ENCODE peak calls at places on chromosomes 11 and 22, in four cellular contexts. One of them, this sample, is unnamed.

GRCh38 chr11:117901601-117902000 is 25.1 kb upstream of the FXYD6 start:
- DNase-seq in H9: no peak
- DNase-seq in neuronal stem cell: no peak
- DNase-seq in mesenchymal stem cell: no peak
- DNase-seq in this sample: no peak

GRCh38 chr11:69260622-69261021 is 33.3 kb upstream of the MYEOV start:
- DNase-seq in neuronal stem cell: no peak
- DNase-seq in H9: no peak
- DNase-seq in mesenchymal stem cell: peak; percentile 18
- DNase-seq in this sample: no peak

GRCh38 chr11:113104390-113105251 is 143.4 kb downstream of the NCAM1 start:
- DNase-seq in H9: no peak
- DNase-seq in neuronal stem cell: no peak
- DNase-seq in mesenchymal stem cell: no peak
- DNase-seq in this sample: no peak

GRCh38 chr11:111310088-111310487 is 11.7 kb downstream of the POU2AF3 start:
- DNase-seq in H9: no peak
- DNase-seq in mesenchymal stem cell: no peak
- DNase-seq in neuronal stem cell: no peak
- DNase-seq in this sample: no peak

GRCh38 chr11:117595440-117595839 is 201.6 kb downstream of the DSCAML1 start:
- DNase-seq in H9: no peak
- DNase-seq in mesenchymal stem cell: no peak
- DNase-seq in neuronal stem cell: no peak
- DNase-seq in this sample: no peak

GRCh38 chr11:1226981-1227550 is 4.2 kb downstream of the MUC5B start:
- DNase-seq in mesenchymal stem cell: no peak
- DNase-seq in neuronal stem cell: no peak
- DNase-seq in H9: peak; percentile 65
- DNase-seq in this sample: no peak

GRCh38 chr11:43503417-43503816 is 144.7 kb downstream of the TTC17 start:
- DNase-seq in mesenchymal stem cell: no peak
- DNase-seq in H9: no peak
- DNase-seq in neuronal stem cell: no peak
- DNase-seq in this sample: no peak

GRCh38 chr11:110295487-110296225 is 758 bp downstream of the RDX start:
- DNase-seq in neuronal stem cell: peak; percentile 55
- DNase-seq in mesenchymal stem cell: peak; percentile 68
- DNase-seq in H9: peak; percentile 57
- DNase-seq in this sample: peak; percentile 10

GRCh38 chr11:47125083-47125482 is 51.6 kb downstream of the ARFGAP2 start:
- DNase-seq in mesenchymal stem cell: no peak
- DNase-seq in H9: no peak
- DNase-seq in neuronal stem cell: no peak
- DNase-seq in this sample: no peak
- H2BK12ac ChIP-seq in mesenchymal stem cell: no peak overlapping the region
- H2BK12ac ChIP-seq in H9: no peak overlapping the region
- H2BK12ac ChIP-seq in neuronal stem cell: no peak overlapping the region
- H2BK12ac ChIP-seq in this sample: no peak overlapping the region

GRCh38 chr22:48376936-48377335 is 1450.7 kb downstream of the BRD1 start:
- DNase-seq in neuronal stem cell: no peak
- DNase-seq in mesenchymal stem cell: no peak
- DNase-seq in H9: no peak
- DNase-seq in this sample: no peak
- H2BK12ac ChIP-seq in neuronal stem cell: no peak overlapping the region
- H2BK12ac ChIP-seq in mesenchymal stem cell: no peak overlapping the region
- H2BK12ac ChIP-seq in H9: no peak overlapping the region
- H2BK12ac ChIP-seq in this sample: no peak overlapping the region

GRCh38 chr22:42330170-42330569 is 59.7 kb upstream of the TCF20 start:
- DNase-seq in neuronal stem cell: no peak
- DNase-seq in mesenchymal stem cell: no peak
- DNase-seq in H9: no peak
- DNase-seq in this sample: no peak
- H2BK12ac ChIP-seq in neuronal stem cell: no peak overlapping the region
- H2BK12ac ChIP-seq in mesenchymal stem cell: no peak overlapping the region
- H2BK12ac ChIP-seq in H9: no peak overlapping the region
- H2BK12ac ChIP-seq in this sample: no peak overlapping the region

GRCh38 chr22:49528420-49528720 is 299.3 kb downstream of the BRD1 start:
- DNase-seq in neuronal stem cell: no peak
- DNase-seq in H9: no peak
- DNase-seq in mesenchymal stem cell: no peak
- DNase-seq in this sample: no peak
- H2BK12ac ChIP-seq in neuronal stem cell: no peak overlapping the region
- H2BK12ac ChIP-seq in H9: no peak overlapping the region
- H2BK12ac ChIP-seq in mesenchymal stem cell: no peak overlapping the region
- H2BK12ac ChIP-seq in this sample: no peak overlapping the region

GRCh38 chr11:108614086-108614485 is 20.5 kb upstream of the EXPH5 start:
- DNase-seq in H9: no peak
- DNase-seq in neuronal stem cell: no peak
- DNase-seq in mesenchymal stem cell: no peak
- DNase-seq in this sample: no peak

GRCh38 chr11:108617055-108617454 is 23.5 kb upstream of the EXPH5 start:
- DNase-seq in H9: no peak
- DNase-seq in neuronal stem cell: no peak
- DNase-seq in mesenchymal stem cell: no peak
- DNase-seq in this sample: no peak

GRCh38 chr11:108620958-108621772 is 27.6 kb upstream of the EXPH5 start:
- DNase-seq in mesenchymal stem cell: peak; percentile 24
- DNase-seq in H9: no peak
- DNase-seq in neuronal stem cell: no peak
- DNase-seq in this sample: no peak

GRCh38 chr11:108616549-108616948 is 23.0 kb upstream of the EXPH5 start:
- DNase-seq in mesenchymal stem cell: peak; percentile 60
- DNase-seq in neuronal stem cell: no peak
- DNase-seq in H9: no peak
- DNase-seq in this sample: peak; percentile 96

DNA sequence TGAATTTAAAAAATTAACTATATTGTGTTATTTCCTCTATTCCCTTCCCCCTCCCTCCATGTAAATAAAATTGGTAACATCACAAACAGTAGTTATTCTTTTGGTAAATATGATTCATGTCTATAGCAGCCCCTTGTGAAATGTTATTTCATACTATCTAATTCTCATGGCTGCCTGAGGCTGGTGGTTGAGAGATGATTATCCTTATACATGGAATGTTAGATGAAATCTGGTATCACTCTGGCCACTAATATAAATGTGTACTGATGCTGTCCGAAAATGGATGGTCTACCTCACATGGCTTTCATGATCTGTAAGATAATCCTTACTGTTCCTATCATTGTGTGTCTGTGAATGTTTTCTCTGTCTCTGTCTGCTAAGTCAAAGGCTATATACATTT is 25.0 kb upstream of the EXPH5 start:
- DNase-seq in H9: no peak
- DNase-seq in neuronal stem cell: no peak
- DNase-seq in mesenchymal stem cell: no peak
- DNase-seq in this sample: peak; percentile 87
- H2BK12ac ChIP-seq in H9: no peak overlapping the region
- H2BK12ac ChIP-seq in neuronal stem cell: no peak overlapping the region
- H2BK12ac ChIP-seq in mesenchymal stem cell: no peak overlapping the region
- H2BK12ac ChIP-seq in this sample: no peak overlapping the region

DNA sequence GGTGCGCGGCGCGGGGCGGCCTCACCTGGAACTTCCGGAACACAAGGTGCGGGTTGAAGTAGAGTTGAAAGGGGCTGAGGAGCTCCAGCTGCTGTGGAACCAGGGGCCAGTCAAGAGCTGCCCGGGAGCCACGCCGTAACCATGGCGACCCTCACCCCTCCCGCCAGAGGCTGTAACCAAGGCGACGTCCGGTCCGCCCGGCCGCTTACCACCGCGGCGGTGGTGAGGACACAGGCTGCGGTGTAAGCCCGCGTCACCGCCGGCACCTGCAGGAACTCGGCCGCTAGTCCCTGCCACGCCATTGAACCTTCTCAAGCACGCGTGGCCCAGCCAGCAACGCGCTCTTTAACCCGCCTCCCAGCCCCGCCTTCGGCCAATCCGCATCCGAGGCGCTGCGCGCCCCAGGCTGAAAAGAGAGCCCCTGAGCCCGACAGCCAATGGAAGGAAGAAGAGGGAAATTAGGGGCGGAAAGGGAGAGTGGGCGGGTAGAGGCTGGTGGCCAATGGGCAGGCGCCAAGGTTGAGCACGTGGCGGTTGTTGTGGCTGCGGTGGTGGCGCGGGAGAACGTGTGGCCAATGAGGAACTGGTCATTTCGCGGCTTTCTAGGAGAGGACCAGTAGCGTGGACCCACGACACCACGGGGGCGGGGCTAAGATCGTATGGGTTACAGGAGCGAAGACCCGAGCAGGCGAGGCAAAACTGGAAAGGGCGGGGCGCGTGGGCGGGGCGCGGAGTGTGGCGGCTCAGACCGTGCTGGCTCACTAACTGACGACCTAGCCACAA is at the start of gene DERL3:
- DNase-seq in mesenchymal stem cell: peak; percentile 99
- DNase-seq in H9: peak; percentile 100
- DNase-seq in neuronal stem cell: peak; percentile 93
- DNase-seq in this sample: peak; percentile 99
- H2BK12ac ChIP-seq in mesenchymal stem cell: peak within 1 kb of the TSS; percentile 86
- H2BK12ac ChIP-seq in H9: no peak within 1 kb of the TSS
- H2BK12ac ChIP-seq in neuronal stem cell: no peak within 1 kb of the TSS
- H2BK12ac ChIP-seq in this sample: no peak within 1 kb of the TSS

GRCh38 chr11:120256178-120256577 is 16.2 kb downstream of the POU2F3 start:
- DNase-seq in mesenchymal stem cell: no peak
- DNase-seq in neuronal stem cell: no peak
- DNase-seq in H9: no peak
- DNase-seq in this sample: no peak
- H2BK12ac ChIP-seq in mesenchymal stem cell: no peak overlapping the region
- H2BK12ac ChIP-seq in neuronal stem cell: no peak overlapping the region
- H2BK12ac ChIP-seq in H9: no peak overlapping the region
- H2BK12ac ChIP-seq in this sample: no peak overlapping the region

GRCh38 chr22:21919526-21920307 is 32.9 kb downstream of the PPM1F start:
- DNase-seq in H9: no peak
- DNase-seq in mesenchymal stem cell: no peak
- DNase-seq in neuronal stem cell: no peak
- DNase-seq in this sample: no peak

GRCh38 chr22:21920341-21921183 is 32.1 kb downstream of the PPM1F start:
- DNase-seq in mesenchymal stem cell: no peak
- DNase-seq in neuronal stem cell: no peak
- DNase-seq in H9: no peak
- DNase-seq in this sample: peak; percentile 3

GRCh38 chr22:21922370-21923162 is 30.1 kb downstream of the PPM1F start:
- DNase-seq in mesenchymal stem cell: no peak
- DNase-seq in H9: no peak
- DNase-seq in neuronal stem cell: no peak
- DNase-seq in this sample: no peak

GRCh38 chr22:21921729-21922128 is 30.9 kb downstream of the PPM1F start:
- DNase-seq in mesenchymal stem cell: no peak
- DNase-seq in H9: peak; percentile 76
- DNase-seq in neuronal stem cell: no peak
- DNase-seq in this sample: no peak

DNA sequence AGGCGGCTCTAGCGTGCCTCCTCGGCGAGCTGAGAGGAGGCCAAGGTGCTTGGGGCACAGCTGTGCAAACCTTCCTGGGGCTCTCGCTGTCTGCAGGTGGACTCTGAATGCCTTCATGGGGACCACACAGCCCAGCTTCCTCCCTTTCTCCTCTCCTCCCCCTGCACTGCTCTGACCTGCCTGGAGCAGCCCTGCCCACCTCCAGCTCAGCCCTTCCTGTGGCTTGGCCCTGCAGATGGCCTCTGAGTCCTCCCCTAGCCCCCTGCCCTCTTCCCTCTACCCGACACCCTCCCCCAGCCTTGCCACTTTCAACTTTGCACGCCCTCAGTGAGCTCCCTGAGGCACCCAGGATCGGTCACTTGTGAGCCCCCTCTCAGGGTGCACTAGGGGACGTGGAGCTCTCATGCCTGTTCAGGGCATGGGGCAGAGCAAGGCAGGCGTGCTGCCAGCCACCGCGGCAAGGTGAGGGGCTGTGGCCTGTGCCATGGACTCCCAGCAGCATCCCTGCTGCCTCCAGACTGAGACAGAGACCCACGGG is 31.4 kb downstream of the PPM1F start:
- DNase-seq in neuronal stem cell: no peak
- DNase-seq in mesenchymal stem cell: no peak
- DNase-seq in H9: peak; percentile 60
- DNase-seq in this sample: no peak
- H2BK12ac ChIP-seq in neuronal stem cell: no peak overlapping the region
- H2BK12ac ChIP-seq in mesenchymal stem cell: no peak overlapping the region
- H2BK12ac ChIP-seq in H9: no peak overlapping the region
- H2BK12ac ChIP-seq in this sample: no peak overlapping the region

DNA sequence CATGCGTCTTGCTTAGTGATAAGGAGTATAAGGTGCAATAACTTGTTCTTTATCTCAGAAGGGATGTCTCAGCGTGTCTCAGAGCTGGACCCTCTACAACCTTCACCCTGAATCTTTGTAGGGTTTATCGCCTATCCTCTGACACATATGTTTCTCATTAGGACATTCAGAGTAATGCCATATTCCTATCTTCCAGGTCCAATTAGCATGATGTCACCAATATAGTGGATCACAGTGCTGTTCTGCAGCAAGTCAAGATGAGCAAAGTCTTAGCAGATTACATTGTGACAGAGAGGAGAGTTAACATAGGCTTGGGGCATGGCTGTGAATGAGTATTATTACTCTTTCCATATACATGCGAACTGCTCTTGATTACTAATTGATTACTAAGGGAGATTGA is 110.3 kb upstream of the CLPB start:
- DNase-seq in mesenchymal stem cell: no peak
- DNase-seq in H9: no peak
- DNase-seq in neuronal stem cell: no peak
- DNase-seq in this sample: no peak
- H2BK12ac ChIP-seq in mesenchymal stem cell: no peak overlapping the region
- H2BK12ac ChIP-seq in H9: no peak overlapping the region
- H2BK12ac ChIP-seq in neuronal stem cell: no peak overlapping the region
- H2BK12ac ChIP-seq in this sample: no peak overlapping the region

GRCh38 chr11:44833869-44834452 is 107.2 kb downstream of the TSPAN18 start:
- DNase-seq in neuronal stem cell: peak; percentile 60
- DNase-seq in H9: no peak
- DNase-seq in mesenchymal stem cell: no peak
- DNase-seq in this sample: no peak

GRCh38 chr11:44835979-44836378 is 109.2 kb downstream of the TSPAN18 start:
- DNase-seq in mesenchymal stem cell: no peak
- DNase-seq in neuronal stem cell: no peak
- DNase-seq in H9: no peak
- DNase-seq in this sample: no peak

GRCh38 chr11:44833221-44833620 is 106.5 kb downstream of the TSPAN18 start:
- DNase-seq in H9: no peak
- DNase-seq in neuronal stem cell: no peak
- DNase-seq in mesenchymal stem cell: no peak
- DNase-seq in this sample: no peak

GRCh38 chr11:44835326-44835725 is 108.6 kb downstream of the TSPAN18 start:
- DNase-seq in mesenchymal stem cell: no peak
- DNase-seq in H9: no peak
- DNase-seq in neuronal stem cell: no peak
- DNase-seq in this sample: no peak

GRCh38 chr11:44834846-44835245 is 108.1 kb downstream of the TSPAN18 start:
- DNase-seq in neuronal stem cell: no peak
- DNase-seq in mesenchymal stem cell: no peak
- DNase-seq in H9: no peak
- DNase-seq in this sample: no peak
- H2BK12ac ChIP-seq in neuronal stem cell: peak overlapping the region; percentile 63
- H2BK12ac ChIP-seq in mesenchymal stem cell: no peak overlapping the region
- H2BK12ac ChIP-seq in H9: no peak overlapping the region
- H2BK12ac ChIP-seq in this sample: no peak overlapping the region